ENCODE peak calls at places on chromosomes 5 and 9, in five cellular contexts. Q, C, N, P and F are unnamed samples. For H3K4me1, the result is how much of the 10 kb centered on the place peaks cover.

GRCh38 chr5:98368141-98368540 is 405.3 kb upstream of the RGMB start:
- DNase-seq in N (no peak), C (no peak), Q (no peak), P (no peak), F (no peak)

GRCh38 chr5:173643964-173644363 is 27.5 kb upstream of the BOD1 start:
- DNase-seq in N (no peak), P (no peak), Q (no peak), C (peak), F (peak)

GRCh38 chr5:170184007-170184687 is 48.6 kb upstream of the C5orf58 start:
- DNase-seq in C (peak), P (peak), N (peak), Q (peak), F (peak)

GRCh38 chr5:95922798-95923197 is 38.9 kb downstream of the ELL2 start:
- DNase-seq in P (no peak), Q (no peak), N (no peak), C (no peak), F (no peak)

GRCh38 chr5:146681586-146681945 is 165.6 kb upstream of the GPR151 start:
- DNase-seq in P (no peak), C (no peak), Q (no peak), N (no peak), F (no peak)

GRCh38 chr5:40453689-40454088 is 226.0 kb upstream of the PTGER4 start:
- DNase-seq in P (no peak), C (no peak), Q (no peak), N (no peak), F (no peak)

GRCh38 chr5:160649304-160649703 is 202.7 kb downstream of the ATP10B start:
- DNase-seq in P (no peak), C (no peak), Q (no peak), N (no peak), F (peak)

GRCh38 chr9:72864327-72864726 is 88.5 kb downstream of the ALDH1A1 start:
- DNase-seq in P (no peak), C (no peak), N (no peak), Q (no peak), F (no peak)

GRCh38 chr9:115104908-115105307 is 13.0 kb downstream of the TNC start:
- DNase-seq in C (no peak), P (no peak), Q (no peak), N (no peak), F (no peak)

GRCh38 chr9:129252937-129253819 is 75.1 kb upstream of the IER5L start:
- DNase-seq in C (no peak), N (no peak), P (peak), Q (peak), F (no peak)

GRCh38 chr5:132016721-132017250 is 5.3 kb upstream of the ACSL6 start:
- DNase-seq in P (no peak), N (no peak), C (no peak), Q (no peak), F (no peak)

GRCh38 chr5:180097163-180097894 is 25.8 kb upstream of the RNF130 start:
- DNase-seq in C (no peak), P (no peak), N (no peak), Q (no peak), F (no peak)

GRCh38 chr9:91415290-91415689 is 8.3 kb downstream of the NFIL3 start:
- DNase-seq in P (no peak), C (no peak), Q (no peak), N (no peak), F (no peak)

GRCh38 chr5:136191304-136192014 is 1.5 kb downstream of the SMIM32 start:
- DNase-seq in N (no peak), P (no peak), Q (no peak), C (no peak), F (no peak)

GRCh38 chr5:1276930-1277329 is 17.9 kb downstream of the TERT start:
- DNase-seq in Q (no peak), N (no peak), C (no peak), P (no peak), F (no peak)

GRCh38 chr9:110745656-110746055 is 77.1 kb downstream of the MUSK start:
- DNase-seq in P (no peak), Q (no peak), N (no peak), C (no peak), F (peak)

GRCh38 chr5:96934695-96935555 is 955 bp upstream of the LNPEP start:
- DNase-seq in P (peak), Q (peak), N (peak), C (peak), F (peak)

GRCh38 chr9:111399772-111400563 is 69.9 kb upstream of the OR2K2 start:
- DNase-seq in P (no peak), Q (no peak), N (peak), C (peak), F (no peak)

GRCh38 chr9:4334439-4334838 is 34.6 kb upstream of the GLIS3 start:
- DNase-seq in C (peak), P (no peak), N (peak), Q (no peak), F (peak)

GRCh38 chr9:137316012-137316981 is 14.2 kb upstream of the NRARP start:
- DNase-seq in N (peak), P (no peak), C (peak), Q (peak), F (peak)

GRCh38 chr9:129434187-129434586 is 186.7 kb downstream of the C9orf50 start:
- DNase-seq in Q (no peak), P (no peak), C (no peak), N (no peak), F (no peak)

GRCh38 chr9:89342213-89342612 is 23.9 kb downstream of the SECISBP2 start:
- DNase-seq in C (no peak), P (no peak), Q (no peak), N (no peak), F (no peak)

GRCh38 chr5:148290271-148291195 is 21.7 kb upstream of the SPINK7 start:
- DNase-seq in N (no peak), Q (no peak), C (no peak), P (no peak), F (no peak)

GRCh38 chr9:135204177-135204576 is 116.7 kb downstream of the OLFM1 start:
- DNase-seq in Q (no peak), P (no peak), N (no peak), C (no peak), F (no peak)

GRCh38 chr9:13939129-13939528 is 374.8 kb downstream of the NFIB start:
- DNase-seq in Q (no peak), P (no peak), C (peak), N (no peak), F (no peak)

GRCh38 chr5:143390941-143391340 is 12.5 kb downstream of the NR3C1 start:
- DNase-seq in C (no peak), N (no peak), P (no peak), Q (no peak), F (no peak)

GRCh38 chr5:159017787-159018186 is 81.9 kb downstream of the EBF1 start:
- DNase-seq in N (peak), Q (peak), C (peak), P (no peak), F (peak)

GRCh38 chr5:103469288-103470065 is 93.1 kb downstream of the NUDT12 start:
- DNase-seq in Q (no peak), N (no peak), C (no peak), P (no peak), F (no peak)

GRCh38 chr5:108564441-108564840 is 182.5 kb upstream of the FBXL17 start:
- DNase-seq in C (no peak), N (no peak), Q (no peak), P (no peak), F (no peak)

GRCh38 chr5:89351232-89351631 is 468.2 kb upstream of the MEF2C start:
- DNase-seq in N (no peak), C (no peak), Q (no peak), P (no peak), F (no peak)

GRCh38 chr5:59712836-59713487 is 180.6 kb downstream of the PDE4D start:
- DNase-seq in C (no peak), N (no peak), Q (no peak), P (no peak), F (no peak)

GRCh38 chr9:133782157-133783130 is 44.3 kb upstream of the SARDH start:
- DNase-seq in N (peak), Q (peak), C (peak), P (peak), F (peak)

GRCh38 chr9:113737414-113738271 is 138.5 kb upstream of the ZNF618 start:
- DNase-seq in N (peak), C (peak), P (no peak), Q (no peak), F (peak)

GRCh38 chr5:176178789-176179188 is 59.4 kb upstream of the SIMC1 start:
- DNase-seq in C (no peak), N (no peak), P (no peak), Q (no peak), F (no peak)

GRCh38 chr9:93132946-93133640 is 958 bp downstream of the NINJ1 start:
- DNase-seq in N (peak), P (no peak), C (no peak), Q (peak), F (peak)
- H3K4me1 ChIP-seq in N (under half), P (under half), C (half or more), Q (under half), F (half or more)

GRCh38 chr9:35116539-35116897 is 856 bp upstream of the ATOSB start:
- DNase-seq in C (no peak), Q (no peak), P (no peak), N (no peak), F (peak)

GRCh38 chr9:35116898-35117551 is 1.4 kb upstream of the ATOSB start:
- DNase-seq in Q (peak), N (peak), C (peak), P (peak), F (peak)

GRCh38 chr9:35114921-35115341 is 731 bp downstream of the ATOSB start:
- DNase-seq in P (peak), N (no peak), C (peak), Q (peak), F (peak)

GRCh38 chr9:35114113-35114847 is 1.4 kb downstream of the ATOSB start:
- DNase-seq in Q (peak), P (peak), N (no peak), C (peak), F (peak)

DNA sequence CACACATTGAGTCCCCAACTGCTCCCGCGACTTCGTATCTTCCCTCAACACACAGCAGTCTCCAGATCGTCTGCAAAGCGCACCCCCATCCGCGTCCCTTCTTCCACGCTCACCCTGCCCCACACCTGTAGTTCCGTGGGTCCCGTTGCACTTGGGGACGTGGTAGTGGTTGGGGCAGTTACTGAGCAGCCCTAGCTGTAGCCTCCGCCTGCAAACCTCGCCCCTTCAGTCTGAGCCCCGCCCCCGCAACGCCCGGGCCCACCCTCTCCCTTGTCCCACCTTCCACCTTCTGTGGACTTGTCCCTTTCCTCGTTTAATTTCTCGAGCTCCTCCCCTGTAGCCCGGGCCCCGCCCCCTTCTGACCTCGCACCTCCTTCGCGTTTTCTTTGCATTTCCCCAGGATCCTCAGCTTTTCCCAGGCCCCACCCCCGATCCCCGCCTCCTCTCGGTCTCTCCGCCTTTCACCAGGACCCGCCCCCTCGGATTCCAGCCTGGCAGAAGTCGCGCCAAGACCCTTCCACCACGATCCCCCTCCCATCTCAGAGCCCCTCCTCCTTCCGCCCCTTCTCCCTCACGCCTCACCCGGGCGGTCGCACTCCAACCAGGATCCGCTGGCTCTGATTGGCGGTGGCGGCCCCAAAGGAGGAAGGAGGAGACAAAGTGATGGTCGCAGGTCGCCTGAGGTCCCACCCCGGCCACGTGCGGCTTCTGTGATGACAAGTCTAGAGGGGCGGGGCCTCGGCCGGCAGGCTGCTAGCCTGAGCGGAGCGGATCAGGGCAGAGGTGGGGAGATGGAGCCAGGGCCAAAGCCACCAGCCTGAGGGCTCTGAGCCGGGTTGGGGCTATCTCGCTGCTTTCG is at the start of gene ATOSB:
- DNase-seq in C (peak), P (peak), N (peak), Q (peak), F (peak)
- TF ChIP-seq POLR2A in C (peak), P (peak), N (peak), Q (no peak), F (peak)

DNA sequence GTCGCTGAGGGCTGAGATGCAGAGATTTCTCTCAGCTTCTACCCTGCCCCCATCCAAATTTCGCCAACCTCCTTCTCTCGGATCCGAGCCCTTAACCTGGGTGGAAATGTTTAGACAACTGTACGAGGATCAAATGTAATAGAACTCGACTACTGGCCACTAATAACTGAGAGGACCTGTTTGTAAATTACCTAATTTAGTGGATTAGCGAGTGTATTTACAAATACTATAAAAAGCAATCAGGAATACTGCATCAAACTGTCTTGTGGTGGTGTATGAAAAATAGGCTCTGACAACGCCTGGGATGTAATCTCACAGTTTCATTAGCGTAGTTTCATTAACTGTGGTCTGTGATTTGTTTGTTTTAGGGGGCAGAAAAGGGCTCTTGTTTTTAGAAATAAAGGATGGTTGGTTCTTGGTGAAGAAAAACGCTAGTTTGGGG is 1.3 kb downstream of the SLC44A1 start:
- DNase-seq in P (no peak), Q (no peak), N (no peak), C (no peak), F (no peak)
- H3K4me1 ChIP-seq in P (under half), Q (under half), N (under half), C (under half), F (under half)

GRCh38 chr5:39373797-39374196 is 9.5 kb upstream of the C9 start:
- DNase-seq in C (no peak), N (no peak), P (no peak), Q (no peak), F (no peak)
- TF ChIP-seq POLR2A in C (peak), N (no peak), P (no peak), Q (no peak), F (no peak)

GRCh38 chr5:16903480-16904300 is 32.4 kb downstream of the MYO10 start:
- DNase-seq in P (no peak), Q (no peak), N (no peak), C (no peak), F (no peak)

GRCh38 chr5:16906255-16906654 is 29.8 kb downstream of the MYO10 start:
- DNase-seq in C (no peak), N (no peak), P (no peak), Q (no peak), F (no peak)

GRCh38 chr5:16899171-16899570 is 36.9 kb downstream of the MYO10 start:
- DNase-seq in N (no peak), C (no peak), P (no peak), Q (no peak), F (no peak)

GRCh38 chr5:16901038-16901644 is 34.9 kb downstream of the MYO10 start:
- DNase-seq in C (no peak), N (no peak), P (no peak), Q (no peak), F (no peak)

DNA sequence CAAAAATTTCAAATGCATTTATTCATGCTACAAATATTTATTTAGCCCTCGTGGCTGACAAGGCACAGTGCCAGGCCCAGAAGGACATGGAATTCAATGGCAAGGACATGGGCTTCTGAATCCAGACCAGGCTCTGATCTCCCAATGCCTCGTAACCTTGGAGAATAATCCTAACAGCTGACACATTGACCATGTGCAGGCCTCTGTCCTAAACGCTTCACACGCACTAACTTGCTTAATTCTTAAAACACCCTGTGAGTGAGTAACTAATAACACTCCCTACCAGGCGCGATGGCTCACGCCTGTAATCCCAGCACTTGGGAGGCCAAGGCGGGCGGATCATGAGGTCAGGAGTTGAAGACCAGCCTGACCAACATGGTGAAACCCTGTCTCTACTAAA is 33.2 kb downstream of the MYO10 start:
- DNase-seq in P (no peak), C (peak), N (no peak), Q (no peak), F (no peak)
- H3K4me1 ChIP-seq in P (under half), C (half or more), N (half or more), Q (under half), F (under half)

GRCh38 chr9:81787747-81788632 is 98.6 kb upstream of the TLE1 start:
- DNase-seq in N (peak), P (no peak), Q (peak), C (peak), F (peak)
- TF ChIP-seq POLR2A in N (no peak), P (no peak), Q (no peak), C (no peak), F (no peak)

GRCh38 chr5:14168793-14169262 is 25.7 kb downstream of the TRIO start:
- DNase-seq in N (no peak), C (no peak), P (no peak), Q (no peak), F (no peak)
- H3K4me1 ChIP-seq in N (half or more), C (under half), P (under half), Q (under half), F (under half)

DNA sequence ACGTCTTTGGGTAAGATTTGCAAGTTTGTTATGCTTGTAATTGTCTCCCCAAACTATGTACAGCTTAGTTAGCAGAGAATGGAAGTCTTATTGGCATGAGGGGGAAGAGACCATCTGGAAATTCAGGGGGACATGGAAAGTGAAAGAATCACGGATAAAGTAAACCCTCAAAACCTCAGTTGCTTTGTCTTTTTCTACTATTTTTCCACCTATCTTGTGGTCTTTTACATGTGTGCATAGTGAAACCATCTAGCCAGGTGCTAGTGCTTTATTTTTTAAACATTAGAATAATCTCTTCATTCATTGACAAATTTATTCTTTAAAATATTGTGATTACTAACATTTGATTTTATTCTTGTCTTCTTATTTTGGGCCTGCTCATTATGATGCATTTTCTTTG is 441.1 kb upstream of the RORB start:
- DNase-seq in P (no peak), C (no peak), Q (no peak), N (no peak), F (no peak)
- TF ChIP-seq POLR2A in P (no peak), C (no peak), Q (no peak), N (no peak), F (no peak)

GRCh38 chr9:78592866-78593265 is 295.9 kb downstream of the PSAT1 start:
- DNase-seq in N (no peak), C (no peak), Q (no peak), P (no peak), F (no peak)
- H3K4me1 ChIP-seq in N (under half), C (under half), Q (under half), P (under half), F (under half)

DNA sequence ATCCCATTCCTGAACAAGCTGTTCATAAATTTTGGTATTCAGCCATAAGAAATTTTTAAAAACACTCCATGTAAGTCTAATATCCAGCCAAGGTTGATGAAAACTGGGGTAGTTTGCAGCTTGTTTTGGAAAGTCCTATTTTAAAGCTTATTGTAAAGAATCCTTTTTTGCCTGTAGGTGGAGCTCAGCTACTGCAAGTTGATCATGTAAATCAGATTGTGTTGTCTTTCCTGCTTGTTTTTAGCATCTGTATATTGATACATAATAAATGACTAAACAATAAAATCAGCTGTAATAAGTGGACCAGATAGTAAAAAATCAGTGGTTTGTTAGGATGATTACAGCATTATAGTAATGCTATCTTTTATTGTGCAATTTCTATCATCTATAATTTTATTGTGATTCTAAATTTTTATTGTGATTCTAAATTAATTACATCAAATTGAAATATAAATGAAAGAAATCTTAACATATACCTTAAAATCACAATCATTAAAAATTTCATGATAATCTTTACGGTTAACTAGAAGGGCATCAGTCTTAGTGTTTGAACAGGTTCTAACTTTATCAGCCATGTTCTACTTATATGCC is 42.4 kb downstream of the CWC27 start:
- DNase-seq in N (peak), C (no peak), P (no peak), Q (no peak), F (no peak)
- TF ChIP-seq POLR2A in N (no peak), C (no peak), P (no peak), Q (no peak), F (no peak)